ENCODE peak calls at places on chromosomes 2 and 18, in nine cellular contexts. C is adrenal gland; Z is naive thymus-derived CD4-positive, alpha-beta T cell; T is MM.1S; F is right lobe of liver; D is right cardiac atrium; L is stomach; J is aorta; U is hepatocyte. N is an unnamed sample.

GRCh38 chr2:219058541-219059374 is 2.0 kb downstream of the IHH start:
- DNase-seq in C (peak; percentile 75), Z (no peak), T (no peak), F (peak; percentile 93), D (peak; percentile 83), L (peak; percentile 94), J (peak; percentile 90), U (peak; percentile 88), N (no peak)

GRCh38 chr18:62480927-62481326 is 41.9 kb upstream of the ZCCHC2 start:
- DNase-seq in C (no peak), Z (no peak), T (no peak), F (no peak), D (no peak), L (no peak), J (no peak), U (no peak), N (no peak)

GRCh38 chr2:120238728-120239487 is 13.7 kb upstream of the RALB start:
- DNase-seq in C (peak; percentile 90), Z (no peak), T (no peak), F (no peak), D (no peak), L (peak; percentile 69), J (peak; percentile 88), U (peak; percentile 90), N (no peak)

GRCh38 chr18:57436193-57436964 is 1.2 kb downstream of the ONECUT2 start:
- DNase-seq in C (no peak), Z (no peak), T (no peak), F (peak; percentile 60), D (peak; percentile 43), L (no peak), J (no peak), U (no peak), N (no peak)

GRCh38 chr18:40121001-40121400 is 1834.0 kb upstream of the PIK3C3 start:
- DNase-seq in C (no peak), Z (no peak), T (no peak), F (no peak), D (no peak), L (no peak), J (no peak), U (no peak), N (no peak)

GRCh38 chr18:23684515-23685197 is 4.6 kb upstream of the LAMA3 start:
- DNase-seq in C (no peak), Z (no peak), T (no peak), F (no peak), D (no peak), L (no peak), J (no peak), U (no peak), N (no peak)

GRCh38 chr18:25230658-25231326 is 121.2 kb downstream of the ZNF521 start:
- DNase-seq in C (peak; percentile 76), Z (no peak), T (peak; percentile 71), F (no peak), D (peak; percentile 87), L (peak; percentile 60), J (peak; percentile 78), U (peak; percentile 39), N (no peak)

GRCh38 chr2:72917138-72917874 is at the start of gene EMX1:
- DNase-seq in C (peak; percentile 38), Z (peak; percentile 47), T (peak; percentile 88), F (peak; percentile 79), D (no peak), L (peak; percentile 83), J (peak; percentile 77), U (peak; percentile 81), N (no peak)

GRCh38 chr2:202135111-202135874 is 62.2 kb downstream of the KIAA2012 start:
- DNase-seq in C (peak; percentile 61), Z (no peak), T (no peak), F (no peak), D (peak; percentile 88), L (peak; percentile 72), J (peak; percentile 92), U (peak; percentile 78), N (no peak)

GRCh38 chr2:98334439-98335078 is 11.7 kb upstream of the CNGA3 start:
- DNase-seq in C (no peak), Z (no peak), T (no peak), F (no peak), D (no peak), L (no peak), J (no peak), U (peak; percentile 22), N (peak; percentile 33)

GRCh38 chr2:160028431-160029269 is 33.8 kb downstream of the PLA2R1 start:
- DNase-seq in C (no peak), Z (no peak), T (no peak), F (no peak), D (no peak), L (no peak), J (no peak), U (no peak), N (no peak)

GRCh38 chr2:26059542-26059941 is 25.7 kb downstream of the RAB10 start:
- DNase-seq in C (no peak), Z (no peak), T (no peak), F (no peak), D (no peak), L (no peak), J (no peak), U (no peak), N (no peak)

GRCh38 chr2:214809751-214810564 is 475 bp upstream of the BARD1 start:
- DNase-seq in C (peak; percentile 100), Z (peak; percentile 82), T (peak; percentile 99), F (peak; percentile 100), D (peak; percentile 100), L (peak; percentile 100), J (peak; percentile 100), U (peak; percentile 100), N (peak; percentile 73)

GRCh38 chr2:5926896-5927512 is 234.8 kb downstream of the SOX11 start:
- DNase-seq in C (no peak), Z (no peak), T (no peak), F (no peak), D (no peak), L (no peak), J (no peak), U (no peak), N (no peak)

GRCh38 chr2:24819442-24820174 is 26.4 kb downstream of the CENPO start:
- DNase-seq in C (peak; percentile 13), Z (no peak), T (no peak), F (no peak), D (no peak), L (peak; percentile 22), J (peak; percentile 58), U (no peak), N (no peak)

GRCh38 chr2:146734042-146734715 is 1110.7 kb upstream of the ACVR2A start:
- DNase-seq in C (no peak), Z (no peak), T (peak; percentile 35), F (no peak), D (no peak), L (no peak), J (no peak), U (peak; percentile 68), N (no peak)

GRCh38 chr2:233974530-233975071 is 57.4 kb downstream of the TRPM8 start:
- DNase-seq in C (peak; percentile 87), Z (no peak), T (no peak), F (peak; percentile 88), D (no peak), L (no peak), J (no peak), U (peak; percentile 71), N (peak; percentile 85)

GRCh38 chr18:8619041-8619440 is 9.8 kb downstream of the RAB12 start:
- DNase-seq in C (no peak), Z (no peak), T (no peak), F (no peak), D (no peak), L (no peak), J (no peak), U (no peak), N (no peak)
- H3K27ac ChIP-seq in C (no peak overlapping the region), Z (no peak overlapping the region), T (no peak overlapping the region), F (no peak overlapping the region), D (no peak overlapping the region), L (no peak overlapping the region), J (no peak overlapping the region), U (no peak overlapping the region), N (no peak overlapping the region)

GRCh38 chr2:27572998-27573429 is 9.8 kb upstream of the ZNF512 start:
- DNase-seq in C (no peak), Z (no peak), T (no peak), F (no peak), D (no peak), L (no peak), J (no peak), U (no peak), N (no peak)
- H3K9me3 ChIP-seq in C (no peaks in the 10 kb centered on the region), Z (peaks cover 6% of the 10 kb centered on the region), T (no peaks in the 10 kb centered on the region), F (peaks cover 5% of the 10 kb centered on the region), D (peaks cover 2% of the 10 kb centered on the region), L (peaks cover 10% of the 10 kb centered on the region), J (peaks cover 13% of the 10 kb centered on the region), U (peaks cover 17% of the 10 kb centered on the region), N (peaks cover 2% of the 10 kb centered on the region)

GRCh38 chr18:78727057-78727739 is 252.4 kb upstream of the SALL3 start:
- DNase-seq in C (no peak), Z (no peak), T (no peak), F (peak; percentile 28), D (no peak), L (peak; percentile 10), J (peak; percentile 41), U (no peak), N (no peak)

GRCh38 chr18:78727877-78728276 is 251.7 kb upstream of the SALL3 start:
- DNase-seq in C (no peak), Z (no peak), T (no peak), F (peak; percentile 31), D (no peak), L (peak; percentile 4), J (peak; percentile 38), U (no peak), N (no peak)

GRCh38 chr18:78728301-78729098 is 251.1 kb upstream of the SALL3 start:
- DNase-seq in C (no peak), Z (no peak), T (no peak), F (peak; percentile 38), D (no peak), L (peak; percentile 13), J (peak; percentile 25), U (no peak), N (no peak)

GRCh38 chr18:78725426-78725825 is 254.2 kb upstream of the SALL3 start:
- DNase-seq in C (no peak), Z (no peak), T (no peak), F (peak; percentile 12), D (no peak), L (peak; percentile 18), J (peak; percentile 50), U (no peak), N (no peak)

GRCh38 chr18:78726326-78727056 is 253.1 kb upstream of the SALL3 start:
- DNase-seq in C (no peak), Z (no peak), T (no peak), F (peak; percentile 37), D (no peak), L (peak; percentile 14), J (peak; percentile 62), U (no peak), N (no peak)
- H3K27ac ChIP-seq in C (no peak overlapping the region), Z (no peak overlapping the region), T (no peak overlapping the region), F (no peak overlapping the region), D (no peak overlapping the region), L (no peak overlapping the region), J (no peak overlapping the region), U (no peak overlapping the region), N (no peak overlapping the region)

DNA sequence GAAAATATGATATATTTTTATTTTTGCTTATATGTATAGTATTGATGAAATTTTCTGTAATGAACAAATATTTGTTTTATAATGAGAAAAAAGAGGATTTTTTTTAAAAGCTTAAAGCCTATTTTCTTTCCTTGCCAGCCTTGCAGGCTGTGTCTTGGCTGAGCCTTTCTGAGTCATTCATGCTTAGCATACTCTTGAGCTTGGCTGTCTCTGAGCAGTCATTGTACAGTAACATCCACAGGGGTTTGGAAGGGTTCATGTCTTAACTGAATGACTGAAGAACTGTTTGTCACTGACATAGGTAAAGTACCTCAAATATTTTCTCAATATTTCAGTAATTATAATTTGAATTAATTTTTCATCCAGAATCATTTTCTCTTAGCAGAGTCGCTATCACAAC is 49.3 kb downstream of the GPR39 start:
- DNase-seq in C (no peak), Z (no peak), T (no peak), F (no peak), D (no peak), L (no peak), J (no peak), U (no peak), N (peak; percentile 17)
- H3K9me3 ChIP-seq in C (no peaks in the 10 kb centered on the region), Z (peaks cover 4% of the 10 kb centered on the region), T (no peaks in the 10 kb centered on the region), F (peaks cover 18% of the 10 kb centered on the region), D (peaks cover 3% of the 10 kb centered on the region), L (peaks cover 4% of the 10 kb centered on the region), J (peaks cover 15% of the 10 kb centered on the region), U (no peaks in the 10 kb centered on the region), N (peaks cover 34% of the 10 kb centered on the region)